ENCODE peak calls at places on chromosomes 11 and 22, in five cellular contexts. L is PC-3, U is ureter, A is pons, M is naive B cell. H is an unnamed sample.

GRCh38 chr11:19853901-19854300 is 141.3 kb downstream of the NAV2 start:
- DNase-seq in L (no peak), U (no peak), A (no peak), M (no peak), H (no peak)

GRCh38 chr11:126133902-126134301 is 71.2 kb upstream of the CDON start:
- DNase-seq in L (no peak), U (no peak), A (no peak), M (no peak), H (no peak)

GRCh38 chr11:44904261-44905080 is 46.2 kb downstream of the TP53I11 start:
- DNase-seq in L (no peak), U (no peak), A (no peak), M (no peak), H (no peak)

GRCh38 chr22:28813772-28814518 is 13.6 kb upstream of the XBP1 start:
- DNase-seq in L (no peak), U (no peak), A (peak; percentile 55), M (no peak), H (no peak)

GRCh38 chr11:27174026-27174425 is 133.4 kb downstream of the BBOX1 start:
- DNase-seq in L (peak; percentile 15), U (peak; percentile 70), A (no peak), M (no peak), H (no peak)

GRCh38 chr22:25363474-25363873 is 144.0 kb downstream of the CRYBB2 start:
- DNase-seq in L (no peak), U (no peak), A (no peak), M (no peak), H (no peak)

GRCh38 chr22:50264946-50265669 is 3.6 kb upstream of the MAPK12 start:
- DNase-seq in L (no peak), U (no peak), A (no peak), M (no peak), H (no peak)

GRCh38 chr22:45163074-45163416 is 680 bp upstream of the NUP50 start:
- DNase-seq in L (peak; percentile 18), U (peak; percentile 46), A (peak; percentile 19), M (no peak), H (peak; percentile 19)

GRCh38 chr11:13939952-13940610 is 22.4 kb upstream of the SPON1 start:
- DNase-seq in L (peak; percentile 85), U (no peak), A (no peak), M (no peak), H (no peak)

GRCh38 chr22:27788889-27789288 is 12.7 kb downstream of the MN1 start:
- DNase-seq in L (no peak), U (no peak), A (no peak), M (no peak), H (no peak)

GRCh38 chr11:60774726-60775125 is 10.4 kb upstream of the MS4A10 start:
- DNase-seq in L (no peak), U (no peak), A (no peak), M (no peak), H (no peak)

GRCh38 chr11:72685560-72686480 is 11.6 kb upstream of the PDE2A start:
- DNase-seq in L (no peak), U (peak; percentile 61), A (no peak), M (no peak), H (no peak)

GRCh38 chr11:68447015-68447801 is 13.3 kb upstream of the PPP6R3 start:
- DNase-seq in L (peak; percentile 78), U (peak; percentile 80), A (peak; percentile 45), M (peak; percentile 70), H (no peak)

GRCh38 chr11:125514336-125515101 is 18.5 kb upstream of the FEZ1 start:
- DNase-seq in L (peak; percentile 65), U (peak; percentile 63), A (no peak), M (peak; percentile 68), H (peak; percentile 40)

GRCh38 chr11:119671048-119671447 is 58.0 kb downstream of the NECTIN1 start:
- DNase-seq in L (no peak), U (peak; percentile 71), A (peak; percentile 92), M (no peak), H (peak; percentile 71)

GRCh38 chr11:112554586-112554985 is 293.9 kb upstream of the PLET1 start:
- DNase-seq in L (peak; percentile 30), U (peak; percentile 6), A (no peak), M (no peak), H (no peak)

GRCh38 chr11:13772223-13773046 is 104.0 kb downstream of the FAR1 start:
- DNase-seq in L (peak; percentile 76), U (no peak), A (peak; percentile 90), M (peak; percentile 66), H (peak; percentile 28)

GRCh38 chr11:79536155-79536917 is 95.5 kb upstream of the TENM4 start:
- DNase-seq in L (peak; percentile 9), U (no peak), A (no peak), M (no peak), H (no peak)

GRCh38 chr22:50674606-50675552 is 2.3 kb downstream of the SHANK3 start:
- DNase-seq in L (peak; percentile 73), U (peak; percentile 69), A (no peak), M (no peak), H (no peak)

GRCh38 chr22:24727218-24727851 is 47.2 kb downstream of the PIWIL3 start:
- DNase-seq in L (peak; percentile 87), U (peak; percentile 62), A (peak; percentile 12), M (no peak), H (peak; percentile 72)

GRCh38 chr11:45354976-45355705 is 69.0 kb upstream of the SYT13 start:
- DNase-seq in L (no peak), U (peak; percentile 94), A (peak; percentile 80), M (peak; percentile 83), H (peak; percentile 40)

GRCh38 chr11:100756556-100756955 is 69.5 kb downstream of the ARHGAP42 start:
- DNase-seq in L (no peak), U (no peak), A (no peak), M (no peak), H (no peak)

GRCh38 chr11:122705396-122705795 is 49.9 kb downstream of the UBASH3B start:
- DNase-seq in L (no peak), U (no peak), A (no peak), M (no peak), H (no peak)

GRCh38 chr11:116930177-116930576 is 92.8 kb upstream of the APOA1 start:
- DNase-seq in L (no peak), U (no peak), A (peak; percentile 49), M (no peak), H (no peak)

GRCh38 chr11:123183391-123184099 is 11.5 kb downstream of the CLMP start:
- DNase-seq in L (peak; percentile 63), U (no peak), A (no peak), M (no peak), H (no peak)

GRCh38 chr11:33211588-33211987 is 45.6 kb upstream of the HIPK3 start:
- DNase-seq in L (no peak), U (no peak), A (no peak), M (no peak), H (no peak)